ENCODE peak calls at places on chromosomes 2 and 18, in eight cellular contexts. G is OCI-LY7, X is upper lobe of left lung, F is IMR-90, J is Peyer's patch, E is heart left ventricle, M is upper lobe of right lung, T is cardiac muscle cell. I is an unnamed sample. For H3K4me1, the result is how much of the 10 kb centered on the place peaks cover.

GRCh38 chr18:6355789-6356589 is 58.7 kb downstream of the L3MBTL4 start:
- DNase-seq in F (peak), M (no peak), X (no peak), T (no peak), J (no peak), G (no peak), E (no peak), I (no peak)

GRCh38 chr2:189465076-189465475 is 23.8 kb downstream of the WDR75 start:
- DNase-seq in X (no peak), M (no peak), G (peak), E (no peak), F (no peak), J (no peak), T (no peak), I (no peak)

GRCh38 chr2:69238449-69239031 is 148.5 kb downstream of the GFPT1 start:
- DNase-seq in J (no peak), G (no peak), E (no peak), F (peak), M (no peak), T (no peak), X (no peak), I (no peak)

GRCh38 chr2:55120634-55121359 is 70.5 kb upstream of the RTN4 start:
- DNase-seq in E (peak), T (peak), J (no peak), F (peak), X (no peak), G (no peak), M (peak), I (peak)

GRCh38 chr2:127424598-127425379 is 6.6 kb downstream of the PROC start:
- DNase-seq in M (no peak), E (no peak), F (no peak), T (no peak), X (no peak), G (no peak), J (no peak), I (no peak)

GRCh38 chr2:239787651-239788050 is 237.5 kb downstream of the NDUFA10 start:
- DNase-seq in F (no peak), X (peak), G (no peak), T (no peak), E (no peak), M (no peak), J (peak), I (no peak)

GRCh38 chr2:15734871-15735737 is 143.4 kb downstream of the DDX1 start:
- DNase-seq in M (no peak), J (no peak), T (peak), G (no peak), X (no peak), F (no peak), E (no peak), I (no peak)

GRCh38 chr2:24892928-24893327 is 27.1 kb downstream of the ADCY3 start:
- DNase-seq in X (no peak), J (no peak), F (peak), T (peak), E (no peak), M (no peak), G (no peak), I (no peak)

GRCh38 chr2:220165401-220165800 is 538.0 kb downstream of the SLC4A3 start:
- DNase-seq in G (no peak), X (peak), T (no peak), J (no peak), F (no peak), E (no peak), M (no peak), I (no peak)

GRCh38 chr2:37623971-37624897 is 47.2 kb downstream of the CDC42EP3 start:
- DNase-seq in E (no peak), T (peak), X (no peak), G (no peak), J (no peak), F (peak), M (no peak), I (no peak)

GRCh38 chr2:235135990-235136561 is 184.3 kb downstream of the SH3BP4 start:
- DNase-seq in T (peak), X (peak), J (peak), F (peak), G (peak), E (peak), M (peak), I (peak)

GRCh38 chr2:202158796-202159195 is 79.6 kb downstream of the SUMO1 start:
- DNase-seq in M (no peak), T (peak), E (no peak), G (no peak), X (no peak), J (no peak), F (peak), I (no peak)

GRCh38 chr2:217966399-217967068 is 36.3 kb downstream of the TNS1 start:
- DNase-seq in E (no peak), M (peak), X (peak), G (no peak), J (no peak), F (peak), T (peak), I (no peak)

GRCh38 chr2:157339965-157340655 is 14.5 kb upstream of the ERMN start:
- DNase-seq in T (no peak), E (no peak), G (no peak), M (no peak), F (peak), J (no peak), X (no peak), I (no peak)

GRCh38 chr2:219125225-219125885 is 35.3 kb downstream of the NHEJ1 start:
- DNase-seq in G (no peak), T (peak), E (no peak), J (peak), F (peak), X (peak), M (peak), I (peak)

GRCh38 chr2:187499941-187500532 is 52.0 kb upstream of the CALCRL start:
- DNase-seq in G (peak), X (peak), T (peak), E (peak), M (no peak), J (no peak), F (peak), I (peak)

GRCh38 chr2:108640731-108641130 is 78.6 kb upstream of the RANBP2 start:
- DNase-seq in M (no peak), X (no peak), F (peak), T (peak), J (no peak), G (no peak), E (no peak), I (no peak)

GRCh38 chr18:28175930-28176673 is 828 bp downstream of the CDH2 start:
- DNase-seq in X (no peak), G (no peak), T (peak), M (no peak), F (peak), E (no peak), J (no peak), I (peak)

DNA sequence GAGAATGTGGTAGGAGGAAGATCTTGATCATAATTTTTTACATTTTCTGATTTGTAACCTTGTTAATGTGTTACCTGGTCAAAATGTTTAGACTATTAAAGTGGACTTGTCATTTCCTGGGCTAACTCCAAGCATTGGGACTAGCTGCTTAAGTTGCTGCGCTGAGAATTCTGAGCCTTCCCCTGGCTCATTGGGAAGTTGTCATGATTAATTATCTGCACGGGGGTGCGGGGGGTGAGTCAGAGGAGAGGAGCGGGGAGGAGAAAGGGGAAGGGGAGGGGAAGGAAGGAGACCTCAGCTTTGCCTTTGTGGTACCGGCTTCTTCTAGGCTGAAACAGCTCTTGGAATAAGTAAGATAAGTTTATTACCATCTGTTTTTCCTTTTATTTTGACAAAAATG is 52.9 kb upstream of the APCDD1 start:
- DNase-seq in M (no peak), F (peak), X (no peak), G (no peak), E (no peak), J (no peak), T (no peak), I (no peak)
- H3K4me1 ChIP-seq in M (under half), F (under half), X (under half), G (under half), E (under half), J (under half), T (under half), I (under half)

DNA sequence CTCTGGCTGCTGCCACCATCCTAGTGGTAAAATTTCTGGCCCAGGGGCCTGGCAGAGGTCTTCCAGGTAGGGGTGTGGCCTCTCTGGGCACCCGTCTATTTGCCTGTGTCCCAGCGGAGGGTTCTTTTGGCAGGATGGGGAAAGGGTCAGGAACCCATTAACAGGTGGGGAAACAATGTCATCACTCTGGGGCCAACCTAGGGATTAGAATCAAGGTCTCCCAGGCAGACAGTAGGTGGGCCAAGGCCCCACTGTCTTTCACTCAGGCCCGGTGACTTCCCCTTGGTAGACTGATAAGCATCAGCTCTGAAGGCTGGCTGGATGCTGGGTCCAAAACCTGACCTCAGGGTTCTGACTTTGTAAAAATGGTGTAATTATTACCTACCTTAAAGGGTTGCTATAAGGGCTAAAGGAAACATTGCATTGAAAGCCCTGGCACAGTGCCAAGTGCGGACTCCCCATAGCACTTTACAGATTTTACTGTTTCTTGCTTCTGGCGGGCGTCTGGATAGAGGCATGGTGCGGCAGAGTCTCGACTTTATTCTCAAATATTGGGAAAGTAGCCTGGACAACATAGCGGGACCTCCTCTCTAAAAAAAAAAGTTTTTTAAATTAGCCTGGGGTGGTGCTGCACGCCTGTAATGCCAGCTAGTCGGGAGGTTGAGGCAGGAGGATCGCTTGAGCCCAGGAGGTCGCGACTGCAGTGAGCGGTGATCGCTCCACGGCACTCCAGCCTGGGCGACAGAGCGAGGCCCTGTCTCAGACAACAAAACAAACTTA is 2.2 kb downstream of the LBX2 start:
- DNase-seq in M (no peak), J (no peak), G (no peak), T (no peak), E (no peak), F (no peak), X (no peak), I (no peak)
- H3K27ac ChIP-seq in M (no peak), J (peak), G (no peak), T (no peak), E (no peak), F (no peak), X (no peak), I (no peak)

GRCh38 chr2:205681836-205682238 is 464 bp upstream of the NRP2 start:
- DNase-seq in X (no peak), M (peak), F (no peak), J (peak), G (peak), T (peak), E (no peak), I (no peak)
- TF ChIP-seq CTCF in X (no peak), M (no peak), F (no peak), J (no peak), G (no peak), T (no peak), E (no peak), I (no peak)

GRCh38 chr2:101302016-101302415 is 6.5 kb downstream of the RNF149 start:
- DNase-seq in G (no peak), T (no peak), E (no peak), F (no peak), M (no peak), X (no peak), J (no peak), I (no peak)
- H3K4me1 ChIP-seq in G (under half), T (half or more), E (under half), F (under half), M (half or more), X (half or more), J (under half), I (half or more)

GRCh38 chr2:38739524-38739923 is 11.6 kb downstream of the SRSF7 start:
- DNase-seq in M (no peak), X (no peak), G (no peak), F (no peak), E (no peak), T (no peak), J (no peak), I (no peak)

GRCh38 chr2:38734299-38735058 is 16.7 kb downstream of the SRSF7 start:
- DNase-seq in M (no peak), T (no peak), X (no peak), J (no peak), F (no peak), E (peak), G (no peak), I (no peak)

GRCh38 chr2:38736035-38736320 is 15.2 kb downstream of the SRSF7 start:
- DNase-seq in J (no peak), X (no peak), G (no peak), M (no peak), T (no peak), F (no peak), E (no peak), I (no peak)

GRCh38 chr2:38740851-38741541 is 10.2 kb downstream of the SRSF7 start:
- DNase-seq in T (peak), F (peak), J (no peak), X (peak), G (peak), E (no peak), M (no peak), I (no peak)

GRCh38 chr2:38737925-38738324 is 13.2 kb downstream of the SRSF7 start:
- DNase-seq in X (no peak), T (no peak), J (no peak), M (no peak), G (no peak), F (no peak), E (no peak), I (no peak)
- H3K27ac ChIP-seq in X (peak), T (no peak), J (no peak), M (peak), G (no peak), F (no peak), E (peak), I (peak)

DNA sequence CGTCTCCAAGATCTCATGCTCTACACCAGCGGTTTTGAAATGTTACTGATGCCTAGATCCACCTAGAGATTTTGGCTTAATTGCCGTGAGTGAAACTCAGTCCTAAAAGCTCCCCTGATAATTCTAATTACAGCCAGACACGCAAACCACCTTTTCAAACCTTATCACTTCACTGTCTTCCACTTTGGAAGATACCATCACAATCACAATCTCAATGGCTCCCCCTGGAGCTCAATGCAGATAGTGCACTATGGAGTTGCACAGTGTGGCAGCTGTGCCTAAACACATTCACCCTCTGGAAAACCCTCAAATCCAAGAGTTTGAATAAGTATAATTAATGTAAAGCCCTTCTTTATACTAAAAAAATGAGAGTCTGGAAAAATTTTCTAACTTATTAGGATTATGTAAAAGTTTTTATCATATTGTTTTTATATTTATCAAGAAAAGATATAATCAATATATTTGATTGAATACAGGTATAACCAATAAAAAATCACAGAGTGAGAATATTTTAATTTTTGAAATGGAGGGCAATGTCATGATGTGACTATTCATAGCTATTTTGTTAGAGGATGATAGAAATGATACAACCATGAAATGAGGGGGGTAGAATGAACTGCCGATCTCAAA is 102.9 kb upstream of the SLC8A1 start:
- DNase-seq in X (peak), E (peak), J (peak), M (no peak), T (peak), F (peak), G (peak), I (peak)
- TF ChIP-seq CTCF in X (peak), E (peak), J (no peak), M (peak), T (peak), F (peak), G (peak), I (peak)

DNA sequence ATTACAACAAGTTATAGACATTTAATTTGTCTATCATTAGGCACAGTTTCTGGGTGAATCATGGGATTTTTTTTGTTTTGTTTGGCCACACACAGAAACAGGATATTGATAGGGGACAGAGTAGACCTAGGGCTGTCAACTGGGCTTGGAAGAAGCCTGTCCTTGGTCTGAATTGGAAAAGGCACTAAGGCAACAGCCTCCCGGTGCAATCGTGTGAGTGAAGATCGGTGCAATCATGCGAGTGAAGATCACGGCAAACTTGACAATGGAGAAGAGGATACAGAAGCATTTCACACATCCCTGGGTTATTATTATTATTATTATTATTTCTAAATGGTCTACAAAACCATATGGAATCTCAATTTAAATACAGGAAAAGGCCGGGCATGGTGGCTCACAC is 94.5 kb downstream of the ACKR3 start:
- DNase-seq in G (no peak), M (no peak), E (no peak), F (no peak), X (no peak), J (no peak), T (no peak), I (no peak)
- H3K4me1 ChIP-seq in G (under half), M (under half), E (under half), F (under half), X (under half), J (under half), T (under half), I (half or more)